ENCODE peak calls at places on chromosomes 6 and 20, in ten cellular contexts. G is endothelial cell of umbilical vein, C is esophagus squamous epithelium, I is uterus, E is HCT116, U is stomach, K is gastrocnemius medialis, D is tibial nerve, A is Peyer's patch, O is thyroid gland. N is an unnamed sample. For H3K27me3, the result is how much of the 10 kb centered on the place peaks cover.

GRCh38 chr6:1325471-1326309 is 13.8 kb downstream of the FOXQ1 start:
- DNase-seq in G (no peak), C (no peak), I (no peak), E (peak), U (peak), K (no peak), D (no peak), A (no peak), O (no peak), N (no peak)

GRCh38 chr20:43189614-43190331 is at the start of gene PTPRT:
- DNase-seq in G (no peak), C (no peak), I (no peak), E (no peak), U (no peak), K (no peak), D (no peak), A (no peak), O (no peak), N (no peak)

GRCh38 chr20:4571759-4572531 is 149.8 kb upstream of the PRND start:
- DNase-seq in G (no peak), C (no peak), I (no peak), E (no peak), U (no peak), K (no peak), D (no peak), A (no peak), O (no peak), N (no peak)

GRCh38 chr20:58891076-58891685 is 38.7 kb downstream of the GNAS start:
- DNase-seq in G (no peak), C (no peak), I (peak), E (no peak), U (peak), K (peak), D (peak), A (peak), O (peak), N (peak)

GRCh38 chr6:30988209-30988825 is 4.8 kb downstream of the MUC21 start:
- DNase-seq in G (no peak), C (no peak), I (no peak), E (no peak), U (peak), K (no peak), D (no peak), A (no peak), O (no peak), N (no peak)

GRCh38 chr6:859936-860335 is 167.0 kb upstream of the EXOC2 start:
- DNase-seq in G (no peak), C (no peak), I (no peak), E (no peak), U (no peak), K (no peak), D (no peak), A (no peak), O (no peak), N (no peak)

GRCh38 chr20:50398471-50399002 is 111.6 kb upstream of the PTPN1 start:
- DNase-seq in G (no peak), C (no peak), I (no peak), E (no peak), U (no peak), K (peak), D (no peak), A (no peak), O (no peak), N (no peak)

GRCh38 chr6:154352898-154353585 is 3.6 kb downstream of the IPCEF1 start:
- DNase-seq in G (no peak), C (no peak), I (no peak), E (no peak), U (no peak), K (no peak), D (no peak), A (no peak), O (peak), N (no peak)

GRCh38 chr20:8373579-8373978 is 241.5 kb downstream of the PLCB1 start:
- DNase-seq in G (no peak), C (no peak), I (no peak), E (no peak), U (no peak), K (no peak), D (no peak), A (no peak), O (no peak), N (no peak)

GRCh38 chr20:47117789-47118188 is 223.1 kb downstream of the EYA2 start:
- DNase-seq in G (no peak), C (no peak), I (no peak), E (no peak), U (peak), K (no peak), D (no peak), A (no peak), O (no peak), N (no peak)

GRCh38 chr6:121559611-121560269 is 124.3 kb downstream of the GJA1 start:
- DNase-seq in G (no peak), C (no peak), I (no peak), E (no peak), U (no peak), K (no peak), D (no peak), A (no peak), O (no peak), N (no peak)

GRCh38 chr20:13817342-13817741 is 32.5 kb downstream of the NDUFAF5 start:
- DNase-seq in G (peak), C (no peak), I (no peak), E (no peak), U (no peak), K (no peak), D (no peak), A (no peak), O (no peak), N (no peak)

GRCh38 chr6:125507987-125508655 is 206.4 kb upstream of the HDDC2 start:
- DNase-seq in G (peak), C (no peak), I (no peak), E (no peak), U (no peak), K (no peak), D (no peak), A (no peak), O (peak), N (peak)

GRCh38 chr6:13710552-13711383 is 867 bp downstream of the RANBP9 start:
- DNase-seq in G (peak), C (no peak), I (peak), E (no peak), U (peak), K (peak), D (no peak), A (peak), O (peak), N (peak)

GRCh38 chr20:18585134-18585533 is 2.7 kb upstream of the DTD1 start:
- DNase-seq in G (no peak), C (no peak), I (no peak), E (peak), U (no peak), K (no peak), D (no peak), A (no peak), O (peak), N (no peak)

GRCh38 chr6:159819932-159820640 is 20.0 kb downstream of the PNLDC1 start:
- DNase-seq in G (no peak), C (no peak), I (no peak), E (no peak), U (no peak), K (no peak), D (no peak), A (peak), O (no peak), N (no peak)

GRCh38 chr6:162917506-162917905 is 189.7 kb downstream of the PACRG start:
- DNase-seq in G (no peak), C (no peak), I (no peak), E (no peak), U (no peak), K (no peak), D (no peak), A (no peak), O (no peak), N (no peak)

GRCh38 chr6:139135578-139136545 is 982 bp downstream of the HECA start:
- DNase-seq in G (peak), C (no peak), I (peak), E (no peak), U (peak), K (peak), D (no peak), A (peak), O (peak), N (peak)

GRCh38 chr20:18647777-18648176 is 59.9 kb downstream of the DTD1 start:
- DNase-seq in G (no peak), C (no peak), I (no peak), E (no peak), U (no peak), K (no peak), D (no peak), A (no peak), O (no peak), N (no peak)

GRCh38 chr6:133300896-133301295 is 59.7 kb downstream of the EYA4 start:
- DNase-seq in G (peak), C (no peak), I (no peak), E (no peak), U (no peak), K (no peak), D (no peak), A (no peak), O (no peak), N (no peak)

GRCh38 chr6:91782789-91783188 is 1195.9 kb upstream of the MAP3K7 start:
- DNase-seq in G (no peak), C (no peak), I (no peak), E (no peak), U (no peak), K (no peak), D (no peak), A (no peak), O (no peak), N (no peak)

GRCh38 chr20:50152394-50153152 is 950 bp downstream of the PEDS1 start:
- DNase-seq in G (peak), C (no peak), I (no peak), E (no peak), U (no peak), K (no peak), D (no peak), A (no peak), O (peak), N (no peak)

DNA sequence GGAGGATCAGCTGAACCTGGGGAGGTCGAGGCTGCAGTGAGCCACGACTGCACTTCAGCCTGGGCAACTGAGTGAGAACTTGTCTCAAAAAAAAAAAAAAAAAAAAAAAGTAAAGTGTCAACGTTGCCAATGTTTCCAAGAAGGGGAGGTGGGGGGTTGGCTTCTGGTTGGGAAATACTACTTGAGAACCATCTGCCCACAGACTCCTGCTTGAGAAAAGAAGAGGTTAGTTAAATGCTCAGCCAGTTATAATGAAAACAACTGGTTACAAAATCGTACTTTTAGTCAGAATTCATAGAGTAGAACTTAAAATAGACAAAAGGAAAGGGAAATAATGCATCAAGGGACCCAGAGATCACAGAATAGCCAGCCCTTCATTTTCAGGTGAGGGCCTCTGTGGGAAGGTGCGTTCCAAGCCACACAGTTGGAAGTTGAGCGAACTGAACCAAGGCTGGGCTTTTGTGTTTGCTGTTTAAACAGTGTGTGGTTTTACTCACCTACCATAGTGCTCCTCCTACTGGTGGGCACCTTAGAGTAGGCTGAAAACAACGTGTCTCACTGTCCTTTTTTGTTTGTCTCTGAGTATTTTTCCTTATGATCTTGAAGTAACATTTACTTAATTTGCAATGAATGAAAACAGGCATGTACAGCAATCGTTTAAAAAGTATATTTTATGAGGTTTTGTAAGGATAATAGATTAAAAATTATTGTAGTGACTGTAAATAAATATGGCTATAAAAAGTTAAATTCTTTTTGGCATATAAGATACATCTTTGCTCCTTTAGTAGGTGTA is 200.7 kb downstream of the BCAS1 start:
- DNase-seq in G (peak), C (no peak), I (peak), E (peak), U (peak), K (peak), D (peak), A (peak), O (peak), N (peak)
- H3K4me3 ChIP-seq in G (no peak), C (no peak), I (no peak), E (no peak), U (no peak), K (no peak), D (no peak), A (no peak), O (no peak), N (no peak)

GRCh38 chr6:16761469-16762264 is 407 bp upstream of the ATXN1 start:
- DNase-seq in G (peak), C (peak), I (peak), E (peak), U (peak), K (peak), D (peak), A (peak), O (peak), N (peak)

GRCh38 chr6:16762265-16762546 is 946 bp upstream of the ATXN1 start:
- DNase-seq in G (no peak), C (no peak), I (no peak), E (no peak), U (no peak), K (no peak), D (no peak), A (no peak), O (no peak), N (no peak)

GRCh38 chr6:16759181-16759645 is 2.0 kb downstream of the ATXN1 start:
- DNase-seq in G (no peak), C (no peak), I (no peak), E (no peak), U (no peak), K (no peak), D (no peak), A (no peak), O (no peak), N (no peak)

GRCh38 chr6:16759646-16760535 is 1.4 kb downstream of the ATXN1 start:
- DNase-seq in G (peak), C (peak), I (peak), E (no peak), U (peak), K (peak), D (peak), A (peak), O (peak), N (peak)

GRCh38 chr6:16760536-16761468 is at the start of gene ATXN1:
- DNase-seq in G (peak), C (no peak), I (peak), E (no peak), U (peak), K (peak), D (peak), A (peak), O (peak), N (peak)
- TF ChIP-seq POLR2A in G (no peak), C (peak), I (peak), E (no peak), U (no peak), K (peak), D (peak), A (peak), O (no peak), N (peak)

GRCh38 chr20:3452690-3453089 is 18.1 kb upstream of the ATRN start:
- DNase-seq in G (no peak), C (no peak), I (no peak), E (no peak), U (no peak), K (no peak), D (no peak), A (no peak), O (no peak), N (no peak)
- H3K27me3 ChIP-seq in G (under half), C (under half), I (under half), E (under half), U (under half), K (under half), D (under half), A (under half), O (under half), N (under half)

GRCh38 chr6:95577317-95578105 is at the start of gene MANEA:
- DNase-seq in G (peak), C (peak), I (peak), E (peak), U (peak), K (peak), D (peak), A (peak), O (peak), N (peak)

GRCh38 chr6:95576621-95577316 is 566 bp upstream of the MANEA start:
- DNase-seq in G (peak), C (no peak), I (no peak), E (no peak), U (no peak), K (no peak), D (no peak), A (no peak), O (no peak), N (no peak)

GRCh38 chr6:95572098-95572497 is 5.2 kb upstream of the MANEA start:
- DNase-seq in G (peak), C (no peak), I (no peak), E (no peak), U (no peak), K (no peak), D (no peak), A (no peak), O (no peak), N (no peak)

GRCh38 chr6:95576218-95576617 is 1.1 kb upstream of the MANEA start:
- DNase-seq in G (no peak), C (no peak), I (no peak), E (no peak), U (no peak), K (no peak), D (no peak), A (no peak), O (no peak), N (no peak)

GRCh38 chr6:95574811-95575210 is 2.5 kb upstream of the MANEA start:
- DNase-seq in G (no peak), C (no peak), I (no peak), E (no peak), U (no peak), K (no peak), D (no peak), A (no peak), O (no peak), N (no peak)
- H3K4me3 ChIP-seq in G (no peak), C (no peak), I (no peak), E (no peak), U (peak), K (peak), D (no peak), A (no peak), O (no peak), N (no peak)

GRCh38 chr20:64079273-64080012 is at the start of gene RGS19:
- DNase-seq in G (peak), C (no peak), I (peak), E (no peak), U (peak), K (peak), D (peak), A (peak), O (peak), N (peak)
- TF ChIP-seq POLR2A in G (peak), C (no peak), I (no peak), E (no peak), U (no peak), K (peak), D (peak), A (no peak), O (no peak), N (no peak)

GRCh38 chr20:37922016-37922415 is 19.1 kb downstream of the VSTM2L start:
- DNase-seq in G (no peak), C (no peak), I (no peak), E (no peak), U (no peak), K (no peak), D (no peak), A (no peak), O (no peak), N (no peak)

GRCh38 chr20:37920679-37921322 is 17.9 kb downstream of the VSTM2L start:
- DNase-seq in G (no peak), C (no peak), I (no peak), E (no peak), U (no peak), K (no peak), D (no peak), A (no peak), O (no peak), N (no peak)

GRCh38 chr20:37920270-37920669 is 17.3 kb downstream of the VSTM2L start:
- DNase-seq in G (no peak), C (no peak), I (no peak), E (no peak), U (no peak), K (no peak), D (no peak), A (no peak), O (no peak), N (no peak)

GRCh38 chr20:37919389-37920040 is 16.6 kb downstream of the VSTM2L start:
- DNase-seq in G (no peak), C (no peak), I (no peak), E (no peak), U (no peak), K (no peak), D (no peak), A (no peak), O (no peak), N (no peak)

DNA sequence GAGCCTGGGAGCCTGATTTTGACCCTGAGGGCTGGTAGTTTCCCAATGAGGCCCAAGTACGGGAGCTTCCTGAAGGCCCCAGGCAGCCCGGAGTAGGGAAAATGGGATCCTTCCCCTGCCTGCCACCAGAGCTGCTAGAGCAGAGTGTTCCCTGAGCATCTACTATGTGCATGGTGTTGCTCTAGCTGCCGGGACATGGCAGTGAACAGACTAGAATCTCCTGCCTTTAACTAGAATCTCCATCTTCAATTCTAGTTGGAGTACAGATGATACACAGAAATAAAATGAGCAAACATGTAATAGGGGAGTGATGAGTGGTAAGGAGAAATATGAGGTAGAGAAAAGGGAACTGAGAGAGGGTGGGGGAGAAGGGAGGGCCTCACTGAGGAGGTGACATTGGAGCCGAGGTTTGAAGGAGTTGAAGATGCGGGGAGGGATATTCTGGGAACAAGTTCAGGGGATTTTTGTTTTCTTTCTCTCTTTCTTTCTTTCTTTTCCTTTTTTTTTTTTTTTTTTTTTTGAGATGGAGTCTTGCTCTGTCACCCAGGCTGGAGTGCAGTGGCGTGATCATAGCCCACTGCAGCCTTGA is 18.5 kb downstream of the VSTM2L start:
- DNase-seq in G (no peak), C (no peak), I (no peak), E (no peak), U (no peak), K (no peak), D (no peak), A (no peak), O (no peak), N (no peak)
- H3K27me3 ChIP-seq in G (under half), C (under half), I (under half), E (under half), U (half or more), K (under half), D (under half), A (under half), O (under half), N (under half)

DNA sequence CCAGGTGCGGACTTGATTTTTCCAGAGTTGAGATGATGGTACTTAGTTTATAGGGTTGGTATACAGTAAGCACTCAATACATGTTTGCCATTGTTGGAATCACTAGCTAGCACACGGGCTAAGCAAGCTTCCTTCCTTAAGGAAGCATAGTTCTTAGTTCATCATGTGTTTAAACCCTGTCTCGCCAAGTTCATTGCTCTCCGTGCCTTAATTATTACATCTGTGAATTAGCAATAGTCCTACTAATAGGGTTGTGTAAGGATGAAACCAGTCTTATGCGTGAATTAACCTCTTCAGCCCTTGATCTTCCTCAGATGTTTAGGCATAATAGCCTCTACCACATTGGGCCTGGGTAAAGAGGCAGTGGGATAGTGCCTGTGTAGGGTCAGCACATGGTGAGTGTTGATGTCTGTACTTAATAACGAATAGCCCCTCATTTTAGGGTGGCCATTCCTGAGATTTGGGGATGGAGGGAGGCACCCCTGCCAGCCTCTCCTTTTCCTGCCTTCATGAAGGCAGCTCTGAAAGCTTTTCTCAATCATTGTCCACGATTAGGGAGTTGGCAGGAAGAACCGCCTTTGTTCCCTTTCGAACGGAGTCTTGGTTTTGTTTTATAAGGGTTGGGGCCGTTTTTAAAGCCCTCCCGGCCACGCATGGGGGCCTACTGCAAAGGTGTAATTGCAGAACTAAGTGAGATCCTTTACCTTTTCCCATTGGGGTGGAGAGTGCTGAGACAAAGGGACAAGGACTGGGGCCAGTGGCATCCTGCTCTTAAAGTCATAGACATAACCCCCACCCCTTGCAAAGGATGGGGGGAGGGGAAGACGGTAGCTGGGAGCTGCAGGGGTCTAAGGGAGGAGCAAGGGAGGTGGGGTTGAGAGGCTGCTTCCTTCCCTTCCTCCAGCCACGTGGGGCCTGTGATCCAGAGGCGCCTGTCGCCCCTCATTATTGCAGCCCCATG is 2.1 kb downstream of the DNMT3B start:
- DNase-seq in G (no peak), C (no peak), I (no peak), E (no peak), U (no peak), K (no peak), D (no peak), A (no peak), O (no peak), N (no peak)
- H3K4me3 ChIP-seq in G (no peak), C (no peak), I (no peak), E (peak), U (no peak), K (no peak), D (no peak), A (no peak), O (no peak), N (no peak)

GRCh38 chr20:32277361-32278198 is at the start of gene KIF3B:
- DNase-seq in G (peak), C (peak), I (peak), E (peak), U (peak), K (peak), D (peak), A (peak), O (peak), N (peak)
- TF ChIP-seq POLR2A in G (no peak), C (peak), I (peak), E (no peak), U (no peak), K (peak), D (peak), A (peak), O (no peak), N (peak)